ENCODE peak calls at places on chromosomes 5 and 9, in six cellular contexts. One of them, this sample, is unnamed.

GRCh38 chr5:2317540-2317939 is 433.9 kb downstream of the IRX2 start:
- DNase-seq in heart left ventricle: no peak
- DNase-seq in uterus: no peak
- DNase-seq in D341Med: no peak
- DNase-seq in PC-3: no peak
- DNase-seq in mucosa of gallbladder: no peak
- DNase-seq in this sample: no peak

GRCh38 chr5:25393321-25393720 is 748.5 kb upstream of the CDH10 start:
- DNase-seq in heart left ventricle: no peak
- DNase-seq in uterus: no peak
- DNase-seq in D341Med: no peak
- DNase-seq in PC-3: no peak
- DNase-seq in mucosa of gallbladder: no peak
- DNase-seq in this sample: no peak

GRCh38 chr5:109759304-109759703 is 69.6 kb downstream of the MAN2A1 start:
- DNase-seq in heart left ventricle: no peak
- DNase-seq in uterus: no peak
- DNase-seq in D341Med: no peak
- DNase-seq in PC-3: peak
- DNase-seq in mucosa of gallbladder: no peak
- DNase-seq in this sample: no peak

GRCh38 chr9:21267806-21268657 is 28.2 kb upstream of the IFNA14 start:
- DNase-seq in heart left ventricle: no peak
- DNase-seq in uterus: no peak
- DNase-seq in D341Med: no peak
- DNase-seq in PC-3: no peak
- DNase-seq in mucosa of gallbladder: no peak
- DNase-seq in this sample: no peak

GRCh38 chr5:32489791-32490581 is 45.4 kb upstream of the ZFR start:
- DNase-seq in heart left ventricle: peak
- DNase-seq in uterus: peak
- DNase-seq in D341Med: peak
- DNase-seq in PC-3: peak
- DNase-seq in mucosa of gallbladder: peak
- DNase-seq in this sample: peak

GRCh38 chr5:173890195-173890951 is 2.2 kb downstream of the CPEB4 start:
- DNase-seq in heart left ventricle: peak
- DNase-seq in uterus: peak
- DNase-seq in D341Med: no peak
- DNase-seq in PC-3: peak
- DNase-seq in mucosa of gallbladder: peak
- DNase-seq in this sample: peak

GRCh38 chr5:86554638-86555037 is 63.1 kb upstream of the COX7C start:
- DNase-seq in heart left ventricle: no peak
- DNase-seq in uterus: no peak
- DNase-seq in D341Med: no peak
- DNase-seq in PC-3: peak
- DNase-seq in mucosa of gallbladder: no peak
- DNase-seq in this sample: no peak

GRCh38 chr9:129613520-129614175 is 7.3 kb downstream of the C9orf50 start:
- DNase-seq in heart left ventricle: no peak
- DNase-seq in uterus: no peak
- DNase-seq in D341Med: no peak
- DNase-seq in PC-3: no peak
- DNase-seq in mucosa of gallbladder: peak
- DNase-seq in this sample: peak

GRCh38 chr9:272251-273213 is 57.9 kb downstream of the DOCK8 start:
- DNase-seq in heart left ventricle: peak
- DNase-seq in uterus: peak
- DNase-seq in D341Med: no peak
- DNase-seq in PC-3: no peak
- DNase-seq in mucosa of gallbladder: peak
- DNase-seq in this sample: no peak

GRCh38 chr5:501040-501832 is 23.0 kb downstream of the SLC9A3 start:
- DNase-seq in heart left ventricle: no peak
- DNase-seq in uterus: no peak
- DNase-seq in D341Med: no peak
- DNase-seq in PC-3: no peak
- DNase-seq in mucosa of gallbladder: peak
- DNase-seq in this sample: no peak

GRCh38 chr5:144024601-144025000 is 145.9 kb downstream of the YIPF5 start:
- DNase-seq in heart left ventricle: no peak
- DNase-seq in uterus: no peak
- DNase-seq in D341Med: no peak
- DNase-seq in PC-3: no peak
- DNase-seq in mucosa of gallbladder: no peak
- DNase-seq in this sample: no peak

GRCh38 chr9:134138292-134138691 is 2.4 kb downstream of the WDR5 start:
- DNase-seq in heart left ventricle: no peak
- DNase-seq in uterus: no peak
- DNase-seq in D341Med: no peak
- DNase-seq in PC-3: no peak
- DNase-seq in mucosa of gallbladder: no peak
- DNase-seq in this sample: no peak

GRCh38 chr9:74499111-74499601 is 2.0 kb downstream of the RORB start:
- DNase-seq in heart left ventricle: peak
- DNase-seq in uterus: no peak
- DNase-seq in D341Med: no peak
- DNase-seq in PC-3: no peak
- DNase-seq in mucosa of gallbladder: peak
- DNase-seq in this sample: peak

GRCh38 chr9:127606043-127606442 is 6.0 kb upstream of the STXBP1 start:
- DNase-seq in heart left ventricle: no peak
- DNase-seq in uterus: no peak
- DNase-seq in D341Med: no peak
- DNase-seq in PC-3: no peak
- DNase-seq in mucosa of gallbladder: no peak
- DNase-seq in this sample: no peak

GRCh38 chr9:36132081-36132480 is 4.5 kb upstream of the GLIPR2 start:
- DNase-seq in heart left ventricle: no peak
- DNase-seq in uterus: no peak
- DNase-seq in D341Med: no peak
- DNase-seq in PC-3: peak
- DNase-seq in mucosa of gallbladder: no peak
- DNase-seq in this sample: no peak

GRCh38 chr5:173962436-173962835 is 26.5 kb upstream of the C5orf47 start:
- DNase-seq in heart left ventricle: no peak
- DNase-seq in uterus: no peak
- DNase-seq in D341Med: no peak
- DNase-seq in PC-3: no peak
- DNase-seq in mucosa of gallbladder: no peak
- DNase-seq in this sample: no peak

GRCh38 chr5:38424237-38425080 is 132.0 kb downstream of the LIFR start:
- DNase-seq in heart left ventricle: no peak
- DNase-seq in uterus: no peak
- DNase-seq in D341Med: no peak
- DNase-seq in PC-3: no peak
- DNase-seq in mucosa of gallbladder: no peak
- DNase-seq in this sample: no peak

GRCh38 chr9:134938346-134939079 is 20.8 kb upstream of the FCN1 start:
- DNase-seq in heart left ventricle: no peak
- DNase-seq in uterus: no peak
- DNase-seq in D341Med: no peak
- DNase-seq in PC-3: no peak
- DNase-seq in mucosa of gallbladder: no peak
- DNase-seq in this sample: no peak

GRCh38 chr9:137355445-137356365 is 53.6 kb upstream of the NRARP start:
- DNase-seq in heart left ventricle: no peak
- DNase-seq in uterus: no peak
- DNase-seq in D341Med: peak
- DNase-seq in PC-3: no peak
- DNase-seq in mucosa of gallbladder: no peak
- DNase-seq in this sample: no peak

GRCh38 chr5:160385496-160385895 is 14.4 kb downstream of the FAM200C start:
- DNase-seq in heart left ventricle: no peak
- DNase-seq in uterus: no peak
- DNase-seq in D341Med: no peak
- DNase-seq in PC-3: no peak
- DNase-seq in mucosa of gallbladder: no peak
- DNase-seq in this sample: no peak

GRCh38 chr5:137481596-137481995 is 17.5 kb downstream of the SPOCK1 start:
- DNase-seq in heart left ventricle: no peak
- DNase-seq in uterus: no peak
- DNase-seq in D341Med: no peak
- DNase-seq in PC-3: no peak
- DNase-seq in mucosa of gallbladder: no peak
- DNase-seq in this sample: no peak

GRCh38 chr5:42745426-42745825 is 11.2 kb upstream of the CCDC152 start:
- DNase-seq in heart left ventricle: no peak
- DNase-seq in uterus: no peak
- DNase-seq in D341Med: peak
- DNase-seq in PC-3: peak
- DNase-seq in mucosa of gallbladder: no peak
- DNase-seq in this sample: no peak

GRCh38 chr5:135596788-135597187 is 18.0 kb upstream of the CXCL14 start:
- DNase-seq in heart left ventricle: no peak
- DNase-seq in uterus: no peak
- DNase-seq in D341Med: no peak
- DNase-seq in PC-3: no peak
- DNase-seq in mucosa of gallbladder: no peak
- DNase-seq in this sample: no peak

GRCh38 chr5:168529361-168530234 is 493 bp downstream of the FBLL1 start:
- DNase-seq in heart left ventricle: no peak
- DNase-seq in uterus: no peak
- DNase-seq in D341Med: peak
- DNase-seq in PC-3: no peak
- DNase-seq in mucosa of gallbladder: no peak
- DNase-seq in this sample: peak

GRCh38 chr9:108919517-108919916 is 14.4 kb downstream of the ELP1 start:
- DNase-seq in heart left ventricle: no peak
- DNase-seq in uterus: no peak
- DNase-seq in D341Med: no peak
- DNase-seq in PC-3: no peak
- DNase-seq in mucosa of gallbladder: no peak
- DNase-seq in this sample: no peak

GRCh38 chr9:110069326-110070248 is 138.4 kb downstream of the C9orf152 start:
- DNase-seq in heart left ventricle: peak
- DNase-seq in uterus: peak
- DNase-seq in D341Med: no peak
- DNase-seq in PC-3: peak
- DNase-seq in mucosa of gallbladder: no peak
- DNase-seq in this sample: no peak

GRCh38 chr9:16202913-16203734 is 650.3 kb downstream of the CCDC171 start:
- DNase-seq in heart left ventricle: no peak
- DNase-seq in uterus: no peak
- DNase-seq in D341Med: no peak
- DNase-seq in PC-3: peak
- DNase-seq in mucosa of gallbladder: no peak
- DNase-seq in this sample: no peak

GRCh38 chr5:54390015-54390414 is 65.5 kb upstream of the HSPB3 start:
- DNase-seq in heart left ventricle: peak
- DNase-seq in uterus: no peak
- DNase-seq in D341Med: peak
- DNase-seq in PC-3: peak
- DNase-seq in mucosa of gallbladder: peak
- DNase-seq in this sample: no peak

GRCh38 chr5:81553570-81554212 is 159.8 kb upstream of the ACOT12 start:
- DNase-seq in heart left ventricle: no peak
- DNase-seq in uterus: no peak
- DNase-seq in D341Med: no peak
- DNase-seq in PC-3: no peak
- DNase-seq in mucosa of gallbladder: no peak
- DNase-seq in this sample: no peak

GRCh38 chr9:121972501-121972981 is 120.6 kb downstream of the TTLL11 start:
- DNase-seq in heart left ventricle: no peak
- DNase-seq in uterus: no peak
- DNase-seq in D341Med: no peak
- DNase-seq in PC-3: peak
- DNase-seq in mucosa of gallbladder: peak
- DNase-seq in this sample: no peak

GRCh38 chr9:2159521-2160417 is 144.6 kb downstream of the SMARCA2 start:
- DNase-seq in heart left ventricle: no peak
- DNase-seq in uterus: no peak
- DNase-seq in D341Med: no peak
- DNase-seq in PC-3: peak
- DNase-seq in mucosa of gallbladder: no peak
- DNase-seq in this sample: no peak

GRCh38 chr9:11088826-11089374 is 476.1 kb upstream of the PTPRD start:
- DNase-seq in heart left ventricle: no peak
- DNase-seq in uterus: no peak
- DNase-seq in D341Med: no peak
- DNase-seq in PC-3: no peak
- DNase-seq in mucosa of gallbladder: no peak
- DNase-seq in this sample: no peak

GRCh38 chr5:27944471-27944870 is 906.1 kb upstream of the CDH9 start:
- DNase-seq in heart left ventricle: no peak
- DNase-seq in uterus: no peak
- DNase-seq in D341Med: no peak
- DNase-seq in PC-3: peak
- DNase-seq in mucosa of gallbladder: no peak
- DNase-seq in this sample: no peak

GRCh38 chr9:91033802-91034201 is 232.2 kb downstream of the SYK start:
- DNase-seq in heart left ventricle: no peak
- DNase-seq in uterus: no peak
- DNase-seq in D341Med: no peak
- DNase-seq in PC-3: peak
- DNase-seq in mucosa of gallbladder: no peak
- DNase-seq in this sample: no peak

GRCh38 chr5:16550316-16550952 is 66.4 kb downstream of the RETREG1 start:
- DNase-seq in heart left ventricle: no peak
- DNase-seq in uterus: no peak
- DNase-seq in D341Med: peak
- DNase-seq in PC-3: peak
- DNase-seq in mucosa of gallbladder: no peak
- DNase-seq in this sample: peak

GRCh38 chr9:124001445-124001799 is 10.1 kb upstream of the LHX2 start:
- DNase-seq in heart left ventricle: no peak
- DNase-seq in uterus: no peak
- DNase-seq in D341Med: no peak
- DNase-seq in PC-3: no peak
- DNase-seq in mucosa of gallbladder: no peak
- DNase-seq in this sample: no peak

GRCh38 chr9:120643096-120643495 is 63.1 kb upstream of the CDK5RAP2 start:
- DNase-seq in heart left ventricle: no peak
- DNase-seq in uterus: no peak
- DNase-seq in D341Med: no peak
- DNase-seq in PC-3: no peak
- DNase-seq in mucosa of gallbladder: no peak
- DNase-seq in this sample: no peak

GRCh38 chr5:142244440-142244839 is 80.4 kb downstream of the SPRY4 start:
- DNase-seq in heart left ventricle: no peak
- DNase-seq in uterus: no peak
- DNase-seq in D341Med: no peak
- DNase-seq in PC-3: no peak
- DNase-seq in mucosa of gallbladder: no peak
- DNase-seq in this sample: no peak

GRCh38 chr5:116892993-116893392 is 318.4 kb upstream of the SEMA6A start:
- DNase-seq in heart left ventricle: no peak
- DNase-seq in uterus: no peak
- DNase-seq in D341Med: no peak
- DNase-seq in PC-3: no peak
- DNase-seq in mucosa of gallbladder: no peak
- DNase-seq in this sample: no peak